ENCODE peak calls at places on chromosomes 13 and 19, in four cellular contexts. M is stimulated activated CD8-positive, alpha-beta memory T cell treated with anti-CD3 and anti-CD28 coated beads, Interleukin-4, amount 100 ng/mL, for 48 hours; P is MCF 10A; U is H9. S is an unnamed sample.

GRCh38 chr19:16698914-16699313 is 20.7 kb upstream of the NWD1 start:
- DNase-seq in M (no peak), P (peak), U (no peak), S (no peak)

GRCh38 chr19:44455100-44455499 is 6.8 kb upstream of the ZNF229 start:
- DNase-seq in M (no peak), P (no peak), U (no peak), S (no peak)

GRCh38 chr19:55080915-55081772 is 5.5 kb downstream of the EPS8L1 start:
- DNase-seq in M (peak), P (no peak), U (peak), S (no peak)

GRCh38 chr13:36432106-36432544 is at the start of gene CCNA1:
- DNase-seq in M (peak), P (peak), U (peak), S (no peak)

GRCh38 chr13:108947551-108948030 is 318.2 kb downstream of the MYO16 start:
- DNase-seq in M (no peak), P (no peak), U (no peak), S (peak)

GRCh38 chr13:30872685-30873443 is 33.2 kb upstream of the MEDAG start:
- DNase-seq in M (no peak), P (no peak), U (peak), S (peak)

GRCh38 chr19:16078759-16079707 is 2.7 kb downstream of the TPM4 start:
- DNase-seq in M (peak), P (peak), U (no peak), S (peak)

GRCh38 chr13:75855216-75855615 is 219.1 kb downstream of the LMO7 start:
- DNase-seq in M (no peak), P (no peak), U (no peak), S (no peak)

GRCh38 chr19:33777753-33778088 is 18.9 kb upstream of the KCTD15 start:
- DNase-seq in M (no peak), P (no peak), U (no peak), S (no peak)

GRCh38 chr13:27820524-27821482 is 28.5 kb downstream of the GSX1 start:
- DNase-seq in M (no peak), P (no peak), U (peak), S (no peak)

GRCh38 chr19:47032171-47032811 is 12.7 kb downstream of the NPAS1 start:
- DNase-seq in M (peak), P (peak), U (peak), S (no peak)